ENCODE peak calls at places on chromosomes 2 and 18, in six cellular contexts. B, I, R, X, F and J are unnamed samples.

GRCh38 chr2:176085861-176086771 is 2.4 kb upstream of the EVX2 start:
- DNase-seq in B (no peak), I (peak), R (peak), X (peak), F (no peak), J (peak)

GRCh38 chr2:143975216-143975615 is 544.7 kb downstream of the ZEB2 start:
- DNase-seq in B (no peak), I (no peak), R (no peak), X (no peak), F (no peak), J (no peak)

GRCh38 chr2:118974103-118974911 is 32.3 kb downstream of the MARCO start:
- DNase-seq in B (no peak), I (no peak), R (peak), X (no peak), F (no peak), J (no peak)

GRCh38 chr2:29223851-29224692 is 108.9 kb downstream of the CLIP4 start:
- DNase-seq in B (no peak), I (no peak), R (no peak), X (no peak), F (no peak), J (no peak)

GRCh38 chr18:49875783-49876182 is 62.5 kb upstream of the ACAA2 start:
- DNase-seq in B (no peak), I (no peak), R (no peak), X (no peak), F (no peak), J (no peak)

GRCh38 chr2:240958366-240959213 is 39.8 kb upstream of the SNED1 start:
- DNase-seq in B (no peak), I (no peak), R (peak), X (no peak), F (no peak), J (no peak)

GRCh38 chr18:74525741-74526140 is 8.6 kb upstream of the CNDP1 start:
- DNase-seq in B (no peak), I (no peak), R (no peak), X (no peak), F (no peak), J (no peak)

GRCh38 chr2:151111599-151112278 is 149.9 kb downstream of the RBM43 start:
- DNase-seq in B (no peak), I (no peak), R (no peak), X (no peak), F (no peak), J (no peak)

GRCh38 chr2:67840460-67841068 is 222.2 kb downstream of the C1D start:
- DNase-seq in B (peak), I (peak), R (peak), X (peak), F (no peak), J (peak)

GRCh38 chr2:96769816-96770215 is 9.1 kb downstream of the CNNM4 start:
- DNase-seq in B (no peak), I (no peak), R (no peak), X (peak), F (no peak), J (no peak)

GRCh38 chr2:237315881-237316225 is 98.1 kb downstream of the COL6A3 start:
- DNase-seq in B (no peak), I (no peak), R (no peak), X (peak), F (no peak), J (no peak)

GRCh38 chr2:72973566-72974435 is 56.5 kb downstream of the EMX1 start:
- DNase-seq in B (peak), I (peak), R (peak), X (peak), F (no peak), J (peak)

GRCh38 chr2:120699292-120699691 is 36.4 kb upstream of the GLI2 start:
- DNase-seq in B (no peak), I (no peak), R (no peak), X (no peak), F (no peak), J (no peak)

GRCh38 chr2:237779521-237779920 is 19.1 kb upstream of the RBM44 start:
- DNase-seq in B (no peak), I (no peak), R (no peak), X (no peak), F (no peak), J (no peak)

GRCh38 chr18:76351961-76352581 is 143.0 kb downstream of the ZNF516 start:
- DNase-seq in B (no peak), I (no peak), R (no peak), X (peak), F (no peak), J (no peak)

GRCh38 chr2:166375736-166376487 is at the start of gene SCN9A:
- DNase-seq in B (peak), I (peak), R (peak), X (peak), F (no peak), J (no peak)

GRCh38 chr2:3184167-3184566 is 193.5 kb downstream of the EIPR1 start:
- DNase-seq in B (no peak), I (no peak), R (no peak), X (no peak), F (no peak), J (no peak)

GRCh38 chr2:43269706-43270105 is 43.3 kb upstream of the ZFP36L2 start:
- DNase-seq in B (no peak), I (no peak), R (no peak), X (no peak), F (no peak), J (no peak)

GRCh38 chr2:83817511-83817910 is 641.6 kb downstream of the SUCLG1 start:
- DNase-seq in B (no peak), I (no peak), R (no peak), X (no peak), F (no peak), J (peak)

GRCh38 chr2:26482211-26483026 is 4.5 kb upstream of the OTOF start:
- DNase-seq in B (no peak), I (no peak), R (no peak), X (no peak), F (no peak), J (no peak)

GRCh38 chr18:75923169-75923568 is 495.7 kb upstream of the SMIM21 start:
- DNase-seq in B (no peak), I (no peak), R (no peak), X (no peak), F (no peak), J (peak)

GRCh38 chr2:88355486-88355885 is 97.0 kb downstream of the FOXI3 start:
- DNase-seq in B (no peak), I (peak), R (no peak), X (no peak), F (no peak), J (no peak)

GRCh38 chr2:40451926-40452605 is at the start of gene SLC8A1:
- DNase-seq in B (no peak), I (peak), R (peak), X (no peak), F (no peak), J (no peak)

GRCh38 chr2:172834881-172835280 is 99.2 kb downstream of the RAPGEF4 start:
- DNase-seq in B (no peak), I (no peak), R (no peak), X (no peak), F (no peak), J (no peak)

GRCh38 chr2:20370191-20370590 is 19.5 kb upstream of the PUM2 start:
- DNase-seq in B (no peak), I (no peak), R (no peak), X (no peak), F (no peak), J (no peak)
- TF ChIP-seq ATF3 in B (no peak), I (no peak), R (no peak), X (no peak), F (no peak), J (no peak)

GRCh38 chr2:202221873-202222272 is 16.5 kb downstream of the SUMO1 start:
- DNase-seq in B (peak), I (no peak), R (no peak), X (no peak), F (no peak), J (no peak)
- TF ChIP-seq ATF3 in B (no peak), I (no peak), R (no peak), X (no peak), F (no peak), J (no peak)

DNA sequence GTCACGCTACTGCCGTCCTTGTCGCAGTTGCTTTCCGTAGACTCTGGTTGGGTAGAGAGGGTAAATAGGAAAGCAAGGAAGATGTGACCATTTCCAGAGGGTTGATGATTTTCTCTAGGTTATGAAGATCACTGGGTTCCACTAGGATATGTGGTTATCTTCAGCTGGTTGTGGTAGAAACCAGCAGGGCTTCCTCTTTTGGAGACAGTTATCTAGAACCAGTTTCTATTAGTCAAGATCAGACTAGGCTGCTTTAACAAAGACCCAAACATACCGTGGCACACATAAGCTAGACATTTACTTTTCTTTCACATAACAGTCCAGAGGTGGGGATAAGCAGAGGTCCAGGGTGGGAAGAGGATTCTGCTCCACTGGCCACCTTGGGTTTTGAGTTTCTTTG is 59.6 kb downstream of the FASTKD2 start:
- DNase-seq in B (no peak), I (no peak), R (no peak), X (no peak), F (no peak), J (no peak)
- TF ChIP-seq ATF3 in B (no peak), I (no peak), R (no peak), X (no peak), F (no peak), J (no peak)

DNA sequence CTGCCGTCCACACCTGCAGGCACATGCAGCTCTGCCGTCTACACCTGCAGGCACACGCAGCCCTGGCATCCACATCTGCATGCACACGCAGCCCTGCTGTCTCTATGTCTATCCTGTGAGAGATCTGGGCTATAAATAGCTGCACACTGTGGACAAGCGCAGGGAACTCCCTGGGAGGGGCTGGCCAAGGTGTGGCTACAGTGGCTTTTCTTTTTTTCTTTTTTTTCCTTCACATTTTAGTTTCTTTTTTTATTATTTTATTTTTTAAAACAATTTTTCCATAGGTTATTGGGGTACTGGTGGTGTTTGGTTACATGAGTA is 42.0 kb downstream of the TMEM182 start:
- DNase-seq in B (no peak), I (no peak), R (no peak), X (no peak), F (no peak), J (no peak)
- TF ChIP-seq ATF3 in B (no peak), I (no peak), R (no peak), X (no peak), F (no peak), J (no peak)

GRCh38 chr2:61905372-61906186 is at the start of gene COMMD1:
- DNase-seq in B (peak), I (peak), R (peak), X (peak), F (peak), J (no peak)

GRCh38 chr2:61906187-61906470 is 655 bp downstream of the COMMD1 start:
- DNase-seq in B (no peak), I (no peak), R (no peak), X (no peak), F (no peak), J (no peak)

GRCh38 chr2:61911510-61911909 is 6.0 kb downstream of the COMMD1 start:
- DNase-seq in B (no peak), I (no peak), R (no peak), X (no peak), F (no peak), J (no peak)

GRCh38 chr2:61910603-61911002 is 5.1 kb downstream of the COMMD1 start:
- DNase-seq in B (no peak), I (no peak), R (no peak), X (peak), F (no peak), J (no peak)
- TF ChIP-seq ATF3 in B (no peak), I (no peak), R (no peak), X (no peak), F (no peak), J (no peak)